ENCODE peak calls at places on chromosomes 6 and 20, in ten cellular contexts. D, J, K, G, T, S, W, H, V and U are unnamed samples.

GRCh38 chr6:106872044-106872443 is 102.5 kb downstream of the CD24 start:
- DNase-seq in G (no peak), D (no peak), K (no peak), T (no peak), S (no peak), V (no peak), W (no peak), J (no peak), H (no peak), U (no peak)

GRCh38 chr6:142874676-142875075 is 70.3 kb downstream of the HIVEP2 start:
- DNase-seq in D (no peak), V (no peak), J (no peak), W (no peak), G (no peak), H (no peak), T (no peak), K (peak; percentile 15), S (no peak), U (no peak)

GRCh38 chr6:74942130-74942529 is 263.7 kb downstream of the COL12A1 start:
- DNase-seq in D (no peak), S (no peak), T (peak; percentile 48), J (no peak), K (no peak), W (no peak), G (no peak), V (no peak), H (no peak), U (no peak)

GRCh38 chr20:1375515-1375914 is 17.3 kb downstream of the FKBP1A start:
- DNase-seq in W (no peak), S (no peak), D (no peak), J (no peak), G (no peak), T (peak; percentile 93), V (no peak), K (peak; percentile 71), H (no peak), U (no peak)

GRCh38 chr20:19652591-19653026 is 105.4 kb upstream of the RIN2 start:
- DNase-seq in G (no peak), S (no peak), T (no peak), V (no peak), D (no peak), W (no peak), H (no peak), K (no peak), J (no peak), U (no peak)

GRCh38 chr6:46102123-46102522 is 27.7 kb upstream of the ENPP4 start:
- DNase-seq in T (no peak), K (no peak), D (no peak), H (no peak), V (no peak), W (no peak), G (no peak), J (no peak), S (no peak), U (no peak)

GRCh38 chr6:11397622-11398450 is 139.7 kb upstream of the TMEM170B start:
- DNase-seq in W (no peak), T (no peak), D (no peak), H (no peak), K (peak; percentile 12), G (no peak), V (no peak), J (no peak), S (no peak), U (no peak)

GRCh38 chr20:653110-653589 is at the start of gene SRXN1:
- DNase-seq in S (peak; percentile 96), H (peak; percentile 63), J (peak; percentile 93), G (peak; percentile 93), V (peak; percentile 94), T (peak; percentile 93), D (peak; percentile 98), K (peak; percentile 97), W (peak; percentile 94), U (peak; percentile 90)

GRCh38 chr6:150891886-150892485 is 26.5 kb downstream of the MTHFD1L start:
- DNase-seq in T (peak; percentile 88), K (peak; percentile 75), J (peak; percentile 83), D (peak; percentile 62), H (peak; percentile 76), W (peak; percentile 71), V (peak; percentile 82), S (no peak), G (peak; percentile 14), U (peak; percentile 76)

GRCh38 chr6:109523478-109523877 is 40.5 kb upstream of the ZBTB24 start:
- DNase-seq in S (no peak), V (no peak), T (peak; percentile 40), G (no peak), D (no peak), K (no peak), J (peak; percentile 27), W (no peak), H (no peak), U (no peak)

GRCh38 chr20:51160011-51160410 is 137.1 kb upstream of the KCNG1 start:
- DNase-seq in D (no peak), G (no peak), V (no peak), S (no peak), T (no peak), J (no peak), W (no peak), K (no peak), H (no peak), U (no peak)

GRCh38 chr6:167467793-167468431 is 143.0 kb downstream of the TTLL2 start:
- DNase-seq in G (no peak), J (no peak), W (no peak), T (no peak), K (no peak), V (no peak), S (no peak), D (no peak), H (no peak), U (no peak)

GRCh38 chr6:45927421-45928234 is 88.0 kb downstream of the CLIC5 start:
- DNase-seq in G (no peak), W (no peak), D (no peak), T (no peak), H (no peak), J (no peak), S (no peak), K (no peak), V (no peak), U (no peak)

GRCh38 chr6:154302111-154302752 is 54.4 kb downstream of the IPCEF1 start:
- DNase-seq in V (no peak), S (no peak), G (no peak), H (no peak), T (peak; percentile 95), W (no peak), D (no peak), K (peak; percentile 94), J (no peak), U (no peak)

GRCh38 chr20:63740501-63741353 is 1.2 kb downstream of the SLC2A4RG start:
- DNase-seq in D (peak; percentile 81), S (peak; percentile 98), H (peak; percentile 89), T (peak; percentile 86), G (peak; percentile 94), V (peak; percentile 98), K (peak; percentile 95), J (peak; percentile 95), W (peak; percentile 95), U (peak; percentile 96)
- TF ChIP-seq POLR2A in D (peak; percentile 26), S (peak; percentile 63), H (no peak), T (no peak), G (peak; percentile 13), V (peak; percentile 70), K (no peak), J (peak; percentile 81), W (no peak), U (no peak)

DNA sequence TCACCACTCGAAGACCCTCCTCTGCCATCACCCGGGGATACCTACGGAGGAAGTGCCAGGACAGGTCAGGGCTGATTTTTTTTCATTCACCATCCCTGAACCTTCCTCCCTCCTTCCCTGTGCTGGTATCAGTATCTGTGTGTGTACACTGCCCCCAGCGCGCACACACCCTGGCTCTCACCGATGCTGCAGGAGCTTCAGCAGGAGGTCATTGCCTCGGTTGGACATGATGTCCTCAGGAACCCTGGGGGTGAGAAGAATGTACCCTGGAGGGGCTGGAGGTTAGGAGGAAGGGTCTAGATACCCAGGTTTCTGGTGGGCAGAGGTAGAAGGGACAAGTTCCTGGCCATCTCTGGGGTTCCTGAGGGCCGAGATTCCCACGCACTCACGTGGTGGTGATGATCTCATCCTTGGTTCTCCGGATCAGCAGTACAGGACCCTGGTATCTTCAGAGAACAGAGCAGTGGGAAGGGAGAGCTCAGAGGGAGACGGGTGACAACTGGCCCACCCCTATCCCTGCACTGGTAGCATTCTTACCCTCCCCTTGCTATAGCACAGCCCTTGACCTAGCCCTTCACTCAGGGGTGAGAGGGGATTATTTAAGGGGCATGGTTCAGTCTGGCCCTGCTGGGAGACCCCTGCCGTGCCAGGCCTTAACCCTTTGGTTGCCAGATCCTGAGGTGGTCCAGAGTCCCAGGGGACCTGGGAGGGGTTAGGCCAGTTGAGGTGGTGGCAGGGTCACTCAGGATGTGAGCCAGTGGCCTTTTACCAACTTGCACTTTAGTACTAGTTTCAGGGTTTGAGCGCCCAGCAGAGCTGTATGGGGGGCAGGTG is 7.2 kb upstream of the LY6G5C start:
- DNase-seq in D (no peak), H (no peak), K (no peak), J (no peak), W (no peak), T (no peak), G (no peak), V (no peak), S (no peak), U (no peak)
- TF ChIP-seq POLR2A in D (no peak), H (no peak), K (no peak), J (no peak), W (no peak), T (no peak), G (no peak), V (no peak), S (no peak), U (no peak)

GRCh38 chr6:18122128-18123093 is at the start of gene NHLRC1:
- DNase-seq in G (peak; percentile 58), D (peak; percentile 95), J (peak; percentile 93), V (peak; percentile 95), T (peak; percentile 82), K (peak; percentile 61), S (no peak), W (peak; percentile 91), H (peak; percentile 89), U (peak; percentile 86)
- TF ChIP-seq POLR2A in G (peak; percentile 64), D (peak; percentile 72), J (peak; percentile 60), V (peak; percentile 25), T (no peak), K (no peak), S (no peak), W (no peak), H (no peak), U (peak; percentile 40)

GRCh38 chr20:44702776-44703175 is 12.4 kb upstream of the CCN5 start:
- DNase-seq in J (peak; percentile 92), S (no peak), K (peak; percentile 93), V (peak; percentile 94), W (peak; percentile 88), H (peak; percentile 86), D (no peak), T (peak; percentile 91), G (no peak), U (peak; percentile 87)

GRCh38 chr20:44705364-44706094 is 9.6 kb upstream of the CCN5 start:
- DNase-seq in V (no peak), K (no peak), W (no peak), T (no peak), G (no peak), H (no peak), D (no peak), S (no peak), J (no peak), U (no peak)

GRCh38 chr20:44703183-44703925 is 11.8 kb upstream of the CCN5 start:
- DNase-seq in T (no peak), K (no peak), D (no peak), J (no peak), S (no peak), W (no peak), V (no peak), H (no peak), G (no peak), U (no peak)

GRCh38 chr20:44703956-44704488 is 11.1 kb upstream of the CCN5 start:
- DNase-seq in S (no peak), K (no peak), D (no peak), J (no peak), W (no peak), H (no peak), G (no peak), V (no peak), T (no peak), U (no peak)

GRCh38 chr20:44704551-44704971 is 10.6 kb upstream of the CCN5 start:
- DNase-seq in G (no peak), D (no peak), W (no peak), H (no peak), V (no peak), T (peak; percentile 79), K (peak; percentile 46), S (no peak), J (peak; percentile 62), U (no peak)
- TF ChIP-seq POLR2A in G (no peak), D (no peak), W (no peak), H (no peak), V (no peak), T (no peak), K (no peak), S (no peak), J (no peak), U (no peak)